ENCODE peak calls at places on chromosomes 13 and 19, in seven cellular contexts. One of them, this sample, is unnamed.

GRCh38 chr19:18468517-18468916 is 30.6 kb upstream of the ISYNA1 start:
- DNase-seq in H1: no peak
- DNase-seq in breast epithelium: no peak
- DNase-seq in endothelial cell of umbilical vein: no peak
- DNase-seq in GM12878: no peak
- DNase-seq in K562: no peak
- DNase-seq in transverse colon: no peak
- DNase-seq in this sample: no peak

GRCh38 chr13:60981407-60981806 is 434.2 kb downstream of the PCDH20 start:
- DNase-seq in transverse colon: no peak
- DNase-seq in breast epithelium: no peak
- DNase-seq in endothelial cell of umbilical vein: no peak
- DNase-seq in K562: no peak
- DNase-seq in GM12878: no peak
- DNase-seq in H1: no peak
- DNase-seq in this sample: no peak

GRCh38 chr19:14603990-14604387 is 21.1 kb downstream of the CLEC17A start:
- DNase-seq in endothelial cell of umbilical vein: no peak
- DNase-seq in transverse colon: no peak
- DNase-seq in breast epithelium: no peak
- DNase-seq in K562: no peak
- DNase-seq in H1: no peak
- DNase-seq in GM12878: peak
- DNase-seq in this sample: no peak

GRCh38 chr19:7152568-7152967 is 83.1 kb downstream of the ZNF557 start:
- DNase-seq in K562: no peak
- DNase-seq in endothelial cell of umbilical vein: no peak
- DNase-seq in H1: no peak
- DNase-seq in GM12878: no peak
- DNase-seq in breast epithelium: no peak
- DNase-seq in transverse colon: no peak
- DNase-seq in this sample: no peak

GRCh38 chr13:97976551-97977375 is 23.3 kb downstream of the IPO5 start:
- DNase-seq in endothelial cell of umbilical vein: no peak
- DNase-seq in H1: no peak
- DNase-seq in GM12878: no peak
- DNase-seq in transverse colon: peak
- DNase-seq in breast epithelium: peak
- DNase-seq in K562: peak
- DNase-seq in this sample: no peak

GRCh38 chr13:33918199-33918932 is 100.4 kb downstream of the RFC3 start:
- DNase-seq in breast epithelium: no peak
- DNase-seq in endothelial cell of umbilical vein: peak
- DNase-seq in H1: no peak
- DNase-seq in GM12878: no peak
- DNase-seq in K562: no peak
- DNase-seq in transverse colon: no peak
- DNase-seq in this sample: no peak

GRCh38 chr19:808176-808741 is 11.0 kb downstream of the PTBP1 start:
- DNase-seq in H1: no peak
- DNase-seq in transverse colon: no peak
- DNase-seq in GM12878: no peak
- DNase-seq in breast epithelium: no peak
- DNase-seq in endothelial cell of umbilical vein: no peak
- DNase-seq in K562: peak
- DNase-seq in this sample: no peak

GRCh38 chr19:47380559-47380958 is 31.4 kb downstream of the DHX34 start:
- DNase-seq in K562: no peak
- DNase-seq in breast epithelium: no peak
- DNase-seq in endothelial cell of umbilical vein: no peak
- DNase-seq in transverse colon: no peak
- DNase-seq in GM12878: no peak
- DNase-seq in H1: no peak
- DNase-seq in this sample: no peak

GRCh38 chr19:47352095-47352494 is 3.0 kb downstream of the DHX34 start:
- DNase-seq in H1: no peak
- DNase-seq in transverse colon: no peak
- DNase-seq in K562: no peak
- DNase-seq in breast epithelium: no peak
- DNase-seq in endothelial cell of umbilical vein: no peak
- DNase-seq in GM12878: no peak
- DNase-seq in this sample: no peak

GRCh38 chr19:5809053-5809452 is 4.2 kb downstream of the NRTN start:
- DNase-seq in K562: no peak
- DNase-seq in transverse colon: no peak
- DNase-seq in endothelial cell of umbilical vein: no peak
- DNase-seq in GM12878: no peak
- DNase-seq in breast epithelium: no peak
- DNase-seq in H1: no peak
- DNase-seq in this sample: no peak
- TF ChIP-seq POLR2A in K562: no peak
- TF ChIP-seq POLR2A in transverse colon: no peak
- TF ChIP-seq POLR2A in endothelial cell of umbilical vein: no peak
- TF ChIP-seq POLR2A in GM12878: no peak
- TF ChIP-seq POLR2A in breast epithelium: no peak
- TF ChIP-seq POLR2A in H1: no peak
- TF ChIP-seq POLR2A in this sample: no peak

GRCh38 chr19:17209126-17210036 is 5.8 kb upstream of the USE1 start:
- DNase-seq in breast epithelium: no peak
- DNase-seq in H1: peak
- DNase-seq in transverse colon: peak
- DNase-seq in GM12878: no peak
- DNase-seq in endothelial cell of umbilical vein: peak
- DNase-seq in K562: peak
- DNase-seq in this sample: peak
- TF ChIP-seq POLR2AphosphoS5 in breast epithelium: no peak
- TF ChIP-seq POLR2AphosphoS5 in H1: peak
- TF ChIP-seq POLR2AphosphoS5 in transverse colon: no peak
- TF ChIP-seq POLR2AphosphoS5 in GM12878: no peak
- TF ChIP-seq POLR2AphosphoS5 in endothelial cell of umbilical vein: no peak
- TF ChIP-seq POLR2AphosphoS5 in K562: no peak
- TF ChIP-seq POLR2AphosphoS5 in this sample: no peak

GRCh38 chr13:93224545-93224944 is 2.1 kb upstream of the GPC6 start:
- DNase-seq in K562: no peak
- DNase-seq in H1: no peak
- DNase-seq in transverse colon: no peak
- DNase-seq in breast epithelium: no peak
- DNase-seq in endothelial cell of umbilical vein: no peak
- DNase-seq in GM12878: no peak
- DNase-seq in this sample: no peak
- H3K4me3 ChIP-seq in K562: no peak
- H3K4me3 ChIP-seq in H1: no peak
- H3K4me3 ChIP-seq in transverse colon: no peak
- H3K4me3 ChIP-seq in breast epithelium: no peak
- H3K4me3 ChIP-seq in endothelial cell of umbilical vein: no peak
- H3K4me3 ChIP-seq in GM12878: no peak
- H3K4me3 ChIP-seq in this sample: no peak

GRCh38 chr13:48738261-48738755 is 84.6 kb downstream of the CYSLTR2 start:
- DNase-seq in breast epithelium: no peak
- DNase-seq in K562: no peak
- DNase-seq in GM12878: no peak
- DNase-seq in endothelial cell of umbilical vein: no peak
- DNase-seq in H1: no peak
- DNase-seq in transverse colon: no peak
- DNase-seq in this sample: no peak

GRCh38 chr13:48741377-48741776 is 87.6 kb downstream of the CYSLTR2 start:
- DNase-seq in transverse colon: no peak
- DNase-seq in K562: no peak
- DNase-seq in endothelial cell of umbilical vein: peak
- DNase-seq in H1: no peak
- DNase-seq in GM12878: no peak
- DNase-seq in breast epithelium: no peak
- DNase-seq in this sample: no peak

GRCh38 chr13:48739346-48740037 is 85.8 kb downstream of the CYSLTR2 start:
- DNase-seq in K562: no peak
- DNase-seq in endothelial cell of umbilical vein: no peak
- DNase-seq in GM12878: no peak
- DNase-seq in transverse colon: no peak
- DNase-seq in H1: no peak
- DNase-seq in breast epithelium: no peak
- DNase-seq in this sample: no peak

GRCh38 chr13:48733739-48734329 is 80.1 kb downstream of the CYSLTR2 start:
- DNase-seq in GM12878: no peak
- DNase-seq in H1: no peak
- DNase-seq in endothelial cell of umbilical vein: no peak
- DNase-seq in K562: no peak
- DNase-seq in transverse colon: no peak
- DNase-seq in breast epithelium: no peak
- DNase-seq in this sample: no peak

GRCh38 chr13:48737689-48738088 is 84.0 kb downstream of the CYSLTR2 start:
- DNase-seq in H1: no peak
- DNase-seq in GM12878: no peak
- DNase-seq in transverse colon: no peak
- DNase-seq in K562: no peak
- DNase-seq in breast epithelium: no peak
- DNase-seq in endothelial cell of umbilical vein: no peak
- DNase-seq in this sample: no peak
- TF ChIP-seq POLR2A in H1: no peak
- TF ChIP-seq POLR2A in GM12878: no peak
- TF ChIP-seq POLR2A in transverse colon: no peak
- TF ChIP-seq POLR2A in K562: no peak
- TF ChIP-seq POLR2A in breast epithelium: no peak
- TF ChIP-seq POLR2A in endothelial cell of umbilical vein: no peak
- TF ChIP-seq POLR2A in this sample: no peak

GRCh38 chr13:23558675-23559536 is 11.3 kb upstream of the TNFRSF19 start:
- DNase-seq in breast epithelium: no peak
- DNase-seq in H1: no peak
- DNase-seq in endothelial cell of umbilical vein: peak
- DNase-seq in K562: no peak
- DNase-seq in GM12878: no peak
- DNase-seq in transverse colon: no peak
- DNase-seq in this sample: peak
- TF ChIP-seq POLR2AphosphoS5 in breast epithelium: peak
- TF ChIP-seq POLR2AphosphoS5 in H1: no peak
- TF ChIP-seq POLR2AphosphoS5 in endothelial cell of umbilical vein: no peak
- TF ChIP-seq POLR2AphosphoS5 in K562: no peak
- TF ChIP-seq POLR2AphosphoS5 in GM12878: no peak
- TF ChIP-seq POLR2AphosphoS5 in transverse colon: no peak
- TF ChIP-seq POLR2AphosphoS5 in this sample: no peak

GRCh38 chr19:9436358-9436757 is 985 bp upstream of the ZNF266 start:
- DNase-seq in H1: no peak
- DNase-seq in transverse colon: no peak
- DNase-seq in endothelial cell of umbilical vein: no peak
- DNase-seq in GM12878: no peak
- DNase-seq in breast epithelium: no peak
- DNase-seq in K562: no peak
- DNase-seq in this sample: no peak
- H3K4me3 ChIP-seq in H1: no peak
- H3K4me3 ChIP-seq in transverse colon: no peak
- H3K4me3 ChIP-seq in endothelial cell of umbilical vein: no peak
- H3K4me3 ChIP-seq in GM12878: peak
- H3K4me3 ChIP-seq in breast epithelium: no peak
- H3K4me3 ChIP-seq in K562: peak
- H3K4me3 ChIP-seq in this sample: no peak

GRCh38 chr13:49214917-49215376 is 5.2 kb upstream of the MLNR start:
- DNase-seq in GM12878: no peak
- DNase-seq in K562: no peak
- DNase-seq in endothelial cell of umbilical vein: no peak
- DNase-seq in transverse colon: peak
- DNase-seq in H1: no peak
- DNase-seq in breast epithelium: no peak
- DNase-seq in this sample: peak
- TF ChIP-seq POLR2A in GM12878: no peak
- TF ChIP-seq POLR2A in K562: no peak
- TF ChIP-seq POLR2A in endothelial cell of umbilical vein: no peak
- TF ChIP-seq POLR2A in transverse colon: no peak
- TF ChIP-seq POLR2A in H1: no peak
- TF ChIP-seq POLR2A in breast epithelium: no peak
- TF ChIP-seq POLR2A in this sample: no peak

GRCh38 chr13:73367886-73368285 is 309.1 kb downstream of the KLF5 start:
- DNase-seq in transverse colon: no peak
- DNase-seq in breast epithelium: no peak
- DNase-seq in GM12878: no peak
- DNase-seq in H1: no peak
- DNase-seq in endothelial cell of umbilical vein: no peak
- DNase-seq in K562: no peak
- DNase-seq in this sample: no peak

GRCh38 chr13:73365681-73366080 is 306.9 kb downstream of the KLF5 start:
- DNase-seq in K562: no peak
- DNase-seq in H1: no peak
- DNase-seq in breast epithelium: no peak
- DNase-seq in transverse colon: no peak
- DNase-seq in endothelial cell of umbilical vein: no peak
- DNase-seq in GM12878: no peak
- DNase-seq in this sample: no peak

GRCh38 chr13:73364706-73365105 is 305.9 kb downstream of the KLF5 start:
- DNase-seq in K562: no peak
- DNase-seq in breast epithelium: no peak
- DNase-seq in endothelial cell of umbilical vein: no peak
- DNase-seq in transverse colon: peak
- DNase-seq in GM12878: no peak
- DNase-seq in H1: no peak
- DNase-seq in this sample: no peak

GRCh38 chr13:73366241-73366640 is 307.4 kb downstream of the KLF5 start:
- DNase-seq in breast epithelium: no peak
- DNase-seq in GM12878: no peak
- DNase-seq in H1: no peak
- DNase-seq in K562: no peak
- DNase-seq in transverse colon: no peak
- DNase-seq in endothelial cell of umbilical vein: no peak
- DNase-seq in this sample: no peak

GRCh38 chr13:73365240-73365639 is 306.4 kb downstream of the KLF5 start:
- DNase-seq in endothelial cell of umbilical vein: no peak
- DNase-seq in GM12878: no peak
- DNase-seq in H1: no peak
- DNase-seq in K562: no peak
- DNase-seq in breast epithelium: no peak
- DNase-seq in transverse colon: no peak
- DNase-seq in this sample: no peak
- TF ChIP-seq POLR2AphosphoS5 in endothelial cell of umbilical vein: no peak
- TF ChIP-seq POLR2AphosphoS5 in GM12878: no peak
- TF ChIP-seq POLR2AphosphoS5 in H1: no peak
- TF ChIP-seq POLR2AphosphoS5 in K562: no peak
- TF ChIP-seq POLR2AphosphoS5 in breast epithelium: no peak
- TF ChIP-seq POLR2AphosphoS5 in transverse colon: no peak
- TF ChIP-seq POLR2AphosphoS5 in this sample: no peak